ENCODE peak calls at places on chromosomes 11 and 22, in eight cellular contexts. U is IMR-90, G is heart left ventricle, A is K562, T is esophagus squamous epithelium, C is pancreas, F is adrenal gland, D is heart right ventricle. E is an unnamed sample. For H3K36me3 and H3K4me1, the result is how much of the 10 kb centered on the place peaks cover.

GRCh38 chr11:72751293-72752087 is 718 bp downstream of the ARAP1 start:
- DNase-seq in U (no peak), G (no peak), C (no peak), D (no peak), T (no peak), F (no peak), A (peak), E (no peak)

GRCh38 chr11:107859459-107860239 is 1.1 kb upstream of the SLC35F2 start:
- DNase-seq in U (no peak), F (peak), C (peak), D (peak), A (no peak), G (peak), T (no peak), E (peak)

GRCh38 chr11:38543311-38543710 is 1945.3 kb upstream of the RAG2 start:
- DNase-seq in G (no peak), T (no peak), C (no peak), A (no peak), U (peak), F (no peak), D (no peak), E (no peak)

GRCh38 chr11:24093410-24093809 is 403.4 kb upstream of the LUZP2 start:
- DNase-seq in D (no peak), T (no peak), C (no peak), U (no peak), G (no peak), F (no peak), A (no peak), E (no peak)

GRCh38 chr22:49502126-49502826 is 325.4 kb downstream of the BRD1 start:
- DNase-seq in D (no peak), G (no peak), T (no peak), U (no peak), A (no peak), C (no peak), F (no peak), E (no peak)

GRCh38 chr22:32261306-32261705 is 6.2 kb upstream of the SLC5A4 start:
- DNase-seq in T (no peak), F (no peak), C (no peak), U (no peak), D (no peak), G (no peak), A (no peak), E (no peak)

GRCh38 chr22:31102441-31103081 is 4.8 kb downstream of the SELENOM start:
- DNase-seq in D (peak), A (no peak), U (peak), T (no peak), G (peak), C (peak), F (peak), E (peak)

GRCh38 chr11:77095551-77096490 is 6.8 kb upstream of the OMP start:
- DNase-seq in A (no peak), G (peak), T (no peak), F (no peak), U (no peak), D (no peak), C (peak), E (no peak)

GRCh38 chr11:113681711-113682410 is 24.2 kb downstream of the TMPRSS5 start:
- DNase-seq in U (no peak), D (no peak), A (peak), C (no peak), F (no peak), G (no peak), T (no peak), E (no peak)

GRCh38 chr11:68935516-68936357 is 32.0 kb downstream of the IGHMBP2 start:
- DNase-seq in A (no peak), C (no peak), F (no peak), G (no peak), U (no peak), D (no peak), T (no peak), E (no peak)

GRCh38 chr11:74018331-74019005 is 9.6 kb upstream of the UCP3 start:
- DNase-seq in G (peak), A (no peak), F (peak), D (peak), U (peak), C (peak), T (no peak), E (peak)

GRCh38 chr11:106446961-106447360 is 369.5 kb downstream of the AASDHPPT start:
- DNase-seq in U (no peak), F (no peak), D (no peak), C (no peak), G (no peak), A (no peak), T (no peak), E (no peak)

DNA sequence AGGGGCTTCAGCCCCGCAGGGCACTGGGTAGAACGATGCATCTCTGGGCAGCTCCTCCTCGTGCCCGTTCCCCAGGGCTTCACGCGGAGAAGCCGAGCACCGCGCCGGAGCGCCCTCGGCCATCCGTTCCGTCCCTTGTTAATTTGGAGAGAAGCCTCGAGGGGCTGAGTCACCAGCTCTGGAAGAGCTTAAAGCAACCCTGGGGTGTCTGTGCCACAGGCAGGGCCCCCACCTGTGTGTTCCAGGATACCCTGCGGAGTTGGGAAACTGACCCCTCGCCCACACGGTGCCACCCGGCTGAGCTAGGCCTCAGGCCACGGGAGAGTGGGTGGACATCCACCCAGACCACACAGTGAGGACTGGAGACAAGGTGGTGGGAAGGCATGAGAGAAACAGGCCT is 47.1 kb downstream of the AP2A2 start:
- DNase-seq in G (no peak), A (no peak), C (no peak), D (no peak), T (no peak), U (no peak), F (no peak), E (no peak)
- H3K36me3 ChIP-seq in G (half or more), A (under half), C (under half), D (under half), T (half or more), U (half or more), F (under half), E (under half)

GRCh38 chr22:20432244-20432686 is 5.4 kb downstream of the SCARF2 start:
- DNase-seq in D (no peak), U (no peak), T (no peak), A (no peak), C (no peak), G (no peak), F (no peak), E (no peak)

GRCh38 chr22:20431520-20432237 is 5.9 kb downstream of the SCARF2 start:
- DNase-seq in F (no peak), G (no peak), U (no peak), C (no peak), A (peak), T (no peak), D (no peak), E (no peak)

GRCh38 chr22:20429254-20430100 is 8.1 kb downstream of the SCARF2 start:
- DNase-seq in F (peak), D (peak), G (peak), C (peak), T (no peak), A (peak), U (no peak), E (no peak)

GRCh38 chr22:20430101-20430640 is 7.5 kb downstream of the SCARF2 start:
- DNase-seq in T (no peak), G (no peak), U (no peak), D (no peak), F (no peak), A (no peak), C (no peak), E (no peak)

GRCh38 chr22:20430641-20431519 is 6.7 kb downstream of the SCARF2 start:
- DNase-seq in F (no peak), T (no peak), U (no peak), C (no peak), A (peak), G (peak), D (peak), E (no peak)
- TF ChIP-seq CTCF in F (no peak), T (peak), U (no peak), C (peak), A (peak), G (peak), D (peak), E (peak)

GRCh38 chr11:16744128-16744725 is 5.8 kb downstream of the C11orf58 start:
- DNase-seq in U (no peak), C (no peak), G (no peak), D (no peak), F (no peak), T (no peak), A (no peak), E (no peak)
- H3K4me1 ChIP-seq in U (under half), C (under half), G (half or more), D (half or more), F (half or more), T (under half), A (under half), E (under half)

DNA sequence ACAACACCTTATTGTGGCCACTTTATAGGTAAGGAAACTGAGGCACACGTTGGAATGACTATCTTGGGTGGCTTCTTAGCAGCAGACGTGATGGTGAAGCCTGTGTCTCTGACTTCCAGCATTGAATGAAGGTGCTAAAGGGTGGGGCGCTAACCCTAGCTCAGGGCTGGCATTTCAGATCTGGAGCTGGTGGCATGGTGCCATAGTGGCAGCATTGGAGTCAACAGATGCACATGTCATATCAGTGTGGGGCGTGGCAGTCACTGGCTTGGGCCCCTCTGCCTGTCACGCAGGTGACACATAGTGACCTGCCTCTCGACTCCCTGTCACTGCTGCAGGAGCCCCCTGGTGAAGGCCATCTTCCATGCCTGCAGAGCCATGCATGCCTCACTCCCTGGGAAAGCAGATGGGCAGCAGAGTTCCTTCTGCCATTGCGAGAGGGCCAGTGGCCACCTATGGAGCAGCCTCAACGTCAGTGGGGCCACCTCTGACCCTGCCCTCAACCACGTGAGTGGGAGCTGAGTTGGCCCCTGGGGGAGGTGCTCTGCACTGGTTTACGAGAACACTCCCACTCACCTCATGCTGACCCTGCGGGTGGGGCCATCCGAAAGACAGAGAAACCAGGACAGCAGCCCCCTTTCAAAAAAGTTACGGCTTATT is 14.8 kb downstream of the SHISA8 start:
- DNase-seq in A (no peak), U (no peak), D (no peak), G (peak), C (no peak), F (peak), T (no peak), E (no peak)
- H3K36me3 ChIP-seq in A (half or more), U (under half), D (under half), G (half or more), C (under half), F (under half), T (half or more), E (under half)

DNA sequence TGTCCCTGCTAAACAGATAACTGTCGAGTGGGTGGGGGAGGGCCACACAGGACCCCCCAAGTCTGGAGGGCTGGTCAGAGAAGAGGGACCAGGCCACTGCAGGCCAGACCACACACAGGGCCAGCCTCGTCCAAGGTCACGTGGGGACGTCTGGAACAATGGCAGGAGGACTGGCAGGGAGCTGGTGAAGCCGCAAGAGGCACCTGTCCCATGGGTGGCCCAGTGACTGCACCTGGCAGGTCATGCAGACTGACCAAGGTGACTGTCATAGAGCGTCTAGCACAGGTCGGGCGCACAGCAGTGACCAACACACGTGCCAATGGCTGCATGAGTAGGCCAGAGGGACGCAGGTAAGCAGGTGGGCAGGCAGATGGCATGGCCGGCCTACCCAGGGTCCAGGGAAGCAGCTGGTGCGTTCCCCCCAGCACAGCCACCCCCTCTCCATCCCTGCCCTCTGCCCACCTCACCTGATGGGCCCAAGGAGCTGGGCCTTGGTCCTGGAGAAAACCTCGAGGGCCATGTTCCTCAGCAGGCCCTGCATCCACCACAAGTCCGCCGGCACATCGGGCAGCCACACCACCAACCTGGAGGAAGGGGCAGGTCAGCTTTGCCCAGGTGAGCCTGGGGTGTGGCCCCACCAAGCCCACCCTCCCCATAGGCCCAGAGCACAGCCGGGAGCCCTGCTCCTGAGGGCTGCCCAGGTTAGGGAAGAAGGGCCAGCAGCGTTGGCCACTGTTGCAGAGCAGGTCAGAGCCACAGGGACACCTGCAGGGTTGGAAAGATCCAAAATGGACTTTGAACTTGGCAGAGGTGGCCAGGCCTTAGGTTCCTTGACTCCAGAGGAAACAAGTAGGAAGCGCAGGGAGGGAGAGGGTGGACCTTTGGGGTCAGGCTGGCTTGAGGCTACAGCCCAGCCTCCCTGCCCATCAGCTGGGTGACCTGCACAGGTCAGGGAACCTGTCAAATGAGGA is 10.4 kb downstream of the PNPLA5 start:
- DNase-seq in C (peak), T (no peak), F (peak), G (no peak), A (no peak), U (no peak), D (no peak), E (no peak)
- TF ChIP-seq CTCF in C (no peak), T (no peak), F (no peak), G (no peak), A (no peak), U (no peak), D (no peak), E (no peak)

GRCh38 chr11:102237096-102237735 is 80.1 kb upstream of the BIRC3 start:
- DNase-seq in A (no peak), G (no peak), T (no peak), C (no peak), U (peak), F (no peak), D (no peak), E (no peak)

GRCh38 chr11:102230911-102231310 is 86.4 kb upstream of the BIRC3 start:
- DNase-seq in D (no peak), U (no peak), A (no peak), F (no peak), G (no peak), T (no peak), C (no peak), E (no peak)

GRCh38 chr11:102230186-102230585 is 87.1 kb upstream of the BIRC3 start:
- DNase-seq in U (no peak), F (no peak), G (no peak), D (no peak), C (no peak), A (no peak), T (no peak), E (no peak)

GRCh38 chr11:102238287-102238894 is 78.9 kb upstream of the BIRC3 start:
- DNase-seq in F (no peak), D (no peak), U (no peak), G (no peak), A (no peak), C (no peak), T (no peak), E (no peak)

GRCh38 chr11:102234779-102235439 is 82.4 kb upstream of the BIRC3 start:
- DNase-seq in G (no peak), T (no peak), D (no peak), U (no peak), F (no peak), C (no peak), A (no peak), E (no peak)
- H3K4me1 ChIP-seq in G (under half), T (under half), D (under half), U (under half), F (under half), C (under half), A (under half), E (under half)

DNA sequence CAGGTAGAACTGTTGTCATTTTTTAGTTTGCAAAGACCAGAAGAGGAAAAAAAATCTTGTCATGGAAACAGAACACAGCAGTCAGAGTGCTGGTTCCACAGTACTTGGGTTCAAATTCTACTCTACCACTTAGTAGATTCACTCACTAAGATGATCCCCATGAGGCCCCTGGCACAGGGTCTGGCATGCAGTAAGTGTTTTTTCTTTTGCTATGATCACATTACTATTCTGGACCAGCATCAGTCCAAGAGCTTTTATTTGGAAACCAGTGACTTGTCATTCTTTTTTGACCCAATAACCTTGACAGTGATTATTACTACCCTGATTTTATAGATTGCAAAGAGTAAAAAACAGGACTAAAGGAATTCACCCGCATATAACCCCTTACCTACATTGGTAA is 4.1 kb downstream of the EEF1G start:
- DNase-seq in T (no peak), G (peak), U (no peak), A (no peak), C (no peak), F (no peak), D (no peak), E (no peak)
- H3K36me3 ChIP-seq in T (half or more), G (half or more), U (half or more), A (half or more), C (under half), F (under half), D (under half), E (under half)

GRCh38 chr22:37661160-37661924 is 2.8 kb downstream of the PDXP start:
- DNase-seq in D (no peak), C (no peak), U (peak), G (no peak), A (peak), F (no peak), T (no peak), E (no peak)
- TF ChIP-seq CTCF in D (no peak), C (no peak), U (peak), G (peak), A (peak), F (peak), T (no peak), E (peak)